ENCODE peak calls at places on chromosomes 7 and 10, in six cellular contexts. N, C, Y, G, D and T are unnamed samples.

GRCh38 chr7:74134117-74134539 is 40.0 kb upstream of the EIF4H start:
- DNase-seq in C (no peak), Y (no peak), N (no peak), D (no peak), G (no peak), T (no peak)

GRCh38 chr7:88669913-88670312 is 89.6 kb upstream of the ZNF804B start:
- DNase-seq in G (no peak), N (no peak), D (no peak), C (no peak), Y (no peak), T (no peak)

GRCh38 chr7:390761-391410 is 100.9 kb downstream of the FOXL3 start:
- DNase-seq in Y (no peak), D (no peak), G (no peak), N (no peak), C (no peak), T (no peak)

GRCh38 chr10:133249094-133249780 is 11.6 kb downstream of the VENTX start:
- DNase-seq in N (no peak), C (no peak), G (no peak), Y (no peak), D (no peak), T (no peak)

GRCh38 chr7:46352335-46352954 is 431.4 kb upstream of the IGFBP3 start:
- DNase-seq in N (no peak), C (peak), G (peak), D (no peak), Y (peak), T (peak)

GRCh38 chr7:129307592-129307991 is 82.8 kb downstream of the AHCYL2 start:
- DNase-seq in G (no peak), Y (no peak), C (no peak), D (no peak), N (no peak), T (no peak)

GRCh38 chr7:75971961-75972763 is 22.2 kb downstream of the TMEM120A start:
- DNase-seq in Y (no peak), D (no peak), N (no peak), C (no peak), G (no peak), T (no peak)

GRCh38 chr10:84310470-84310869 is 17.9 kb upstream of the CCSER2 start:
- DNase-seq in Y (no peak), G (no peak), N (no peak), C (no peak), D (no peak), T (no peak)

GRCh38 chr7:138720286-138720685 is 19.1 kb upstream of the SVOPL start:
- DNase-seq in C (no peak), G (no peak), N (no peak), D (no peak), Y (no peak), T (no peak)

GRCh38 chr7:16223963-16224707 is 197.2 kb downstream of the CRPPA start:
- DNase-seq in N (no peak), Y (no peak), G (no peak), D (no peak), C (no peak), T (no peak)

GRCh38 chr7:141333459-141333858 is 217.8 kb upstream of the AGK start:
- DNase-seq in C (no peak), N (peak), Y (no peak), D (peak), G (no peak), T (peak)

GRCh38 chr7:113131367-113131766 is 13.0 kb upstream of the SMIM30 start:
- DNase-seq in D (no peak), C (no peak), N (no peak), Y (no peak), G (no peak), T (no peak)

GRCh38 chr10:121880842-121881423 is 46.9 kb downstream of the ATE1 start:
- DNase-seq in C (no peak), D (no peak), N (no peak), G (no peak), Y (peak), T (no peak)

GRCh38 chr7:134533288-134533771 is 6.0 kb downstream of the AKR1B10 start:
- DNase-seq in G (no peak), Y (no peak), C (no peak), D (no peak), N (no peak), T (no peak)

GRCh38 chr7:101125989-101126650 is 784 bp upstream of the SERPINE1 start:
- DNase-seq in G (peak), N (no peak), D (no peak), C (no peak), Y (peak), T (no peak)

GRCh38 chr7:101127460-101128039 is 646 bp downstream of the SERPINE1 start:
- DNase-seq in D (no peak), G (no peak), Y (no peak), N (no peak), C (no peak), T (no peak)

GRCh38 chr7:101129603-101130117 is 2.8 kb downstream of the SERPINE1 start:
- DNase-seq in Y (no peak), C (no peak), N (no peak), G (no peak), D (no peak), T (no peak)

GRCh38 chr7:101126651-101127459 is at the start of gene SERPINE1:
- DNase-seq in D (peak), Y (peak), N (peak), C (peak), G (peak), T (peak)

GRCh38 chr7:101128040-101128834 is 1.3 kb downstream of the SERPINE1 start:
- DNase-seq in C (no peak), N (no peak), G (no peak), Y (no peak), D (no peak), T (no peak)
- TF ChIP-seq ZNF274 in C (no peak), N (no peak), G (no peak), Y (no peak), D (no peak), T (no peak)

DNA sequence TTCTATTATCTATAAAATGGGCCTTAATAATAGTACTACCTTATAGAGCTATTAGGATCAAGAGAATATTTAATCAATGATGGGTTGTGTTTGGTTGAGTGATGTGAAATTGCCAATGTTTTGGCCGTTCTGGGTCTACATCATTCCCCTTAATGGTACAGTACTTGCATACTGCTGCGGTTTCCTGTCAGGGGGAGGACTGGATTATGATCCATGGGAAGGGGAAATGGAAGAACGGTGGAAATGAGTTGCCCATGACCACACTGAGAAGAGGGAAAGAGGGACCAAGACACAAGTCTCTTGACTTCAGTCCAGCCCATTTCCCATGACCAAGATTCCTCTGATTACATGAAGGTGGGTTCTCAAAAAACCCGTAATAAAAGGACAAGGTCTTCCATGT is 999 bp upstream of the MRPS24 start:
- DNase-seq in G (no peak), Y (no peak), N (no peak), D (no peak), C (no peak), T (no peak)
- TF ChIP-seq ZNF274 in G (no peak), Y (no peak), N (no peak), D (no peak), C (no peak), T (no peak)

GRCh38 chr7:114916261-114916892 is 5.5 kb upstream of the MDFIC start:
- DNase-seq in G (peak), D (no peak), C (no peak), N (no peak), Y (no peak), T (no peak)
- TF ChIP-seq ZNF274 in G (no peak), D (no peak), C (no peak), N (no peak), Y (no peak), T (no peak)

DNA sequence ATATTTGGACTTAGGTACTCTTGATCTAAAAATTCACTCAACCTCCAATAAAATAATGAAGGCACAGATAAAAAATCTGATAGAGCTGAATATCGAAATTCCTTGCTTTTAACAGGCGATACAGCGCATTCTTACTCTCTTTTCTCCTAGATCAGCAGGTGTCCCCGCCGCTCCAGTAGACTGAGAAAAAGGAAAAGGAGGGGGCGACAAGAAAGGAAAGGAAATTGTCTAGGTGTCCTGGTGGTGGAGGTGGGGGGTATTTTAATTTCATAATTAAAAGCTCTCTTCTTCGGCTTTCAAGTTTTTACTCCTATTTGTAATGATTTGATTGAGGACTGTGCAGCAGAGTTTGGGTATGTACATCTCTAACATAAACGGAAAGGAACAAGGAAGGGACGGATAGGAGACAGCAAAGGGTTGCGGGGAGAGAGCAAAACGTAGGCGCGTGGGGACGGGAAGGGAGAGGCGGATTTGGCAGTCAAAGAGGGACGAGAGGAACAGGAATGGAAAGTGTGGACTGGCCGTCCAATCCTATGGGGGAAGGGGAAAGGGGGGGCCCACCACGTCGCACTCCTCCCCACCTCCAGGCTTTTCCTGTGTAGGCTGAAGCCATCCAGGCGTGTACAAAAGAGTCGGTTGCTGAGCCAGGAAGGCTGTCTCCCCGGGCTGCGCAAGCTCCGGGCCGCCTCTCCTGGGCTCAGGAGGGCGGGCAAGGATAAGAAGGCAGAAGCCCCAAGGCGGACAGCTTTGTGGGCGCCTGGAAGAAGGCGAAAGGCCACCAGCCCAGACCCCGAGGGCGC is 875 bp upstream of the HECTD2 start:
- DNase-seq in N (peak), G (no peak), D (no peak), Y (peak), C (no peak), T (no peak)
- TF ChIP-seq ZNF274 in N (no peak), G (no peak), D (no peak), Y (no peak), C (no peak), T (no peak)

GRCh38 chr7:41872951-41873350 is 170.1 kb upstream of the INHBA start:
- DNase-seq in C (no peak), N (no peak), Y (no peak), D (no peak), G (no peak), T (no peak)

GRCh38 chr7:41875513-41875912 is 172.6 kb upstream of the INHBA start:
- DNase-seq in D (no peak), N (no peak), C (no peak), Y (no peak), G (no peak), T (no peak)

GRCh38 chr7:41873781-41874180 is 170.9 kb upstream of the INHBA start:
- DNase-seq in G (no peak), C (no peak), Y (no peak), D (no peak), N (no peak), T (no peak)

GRCh38 chr7:41877118-41877517 is 174.2 kb upstream of the INHBA start:
- DNase-seq in D (no peak), N (no peak), Y (no peak), G (no peak), C (no peak), T (no peak)

DNA sequence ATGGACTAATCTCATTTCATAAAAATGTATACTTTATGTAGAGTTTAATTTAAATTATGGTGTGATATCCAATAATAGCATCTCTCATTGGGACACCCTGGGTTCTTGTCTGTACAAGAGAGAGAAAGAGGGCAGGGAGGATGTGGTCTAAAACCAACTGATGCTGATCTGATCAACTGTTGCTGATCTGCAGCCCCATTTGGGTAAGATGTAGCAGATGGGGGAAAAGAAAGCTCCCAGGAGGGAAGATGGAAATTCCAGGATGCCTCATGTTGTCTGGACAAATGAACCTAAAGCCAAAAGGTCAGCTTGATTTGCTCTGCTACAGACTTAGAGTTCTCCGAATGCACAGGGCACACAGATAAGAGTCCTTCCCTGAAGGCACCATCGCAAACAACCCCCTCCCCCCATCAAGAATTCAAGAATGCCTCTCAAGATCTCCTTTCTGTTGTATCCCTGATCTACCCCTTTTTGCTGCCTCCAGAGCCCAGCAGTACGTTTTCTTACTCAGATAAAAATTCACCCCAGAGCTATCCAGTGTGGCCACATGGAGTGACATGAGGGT is 171.4 kb upstream of the INHBA start:
- DNase-seq in G (no peak), C (no peak), Y (no peak), N (no peak), D (no peak), T (peak)
- TF ChIP-seq ZNF274 in G (no peak), C (no peak), Y (no peak), N (no peak), D (no peak), T (no peak)

GRCh38 chr10:78898341-78899097 is 170.2 kb upstream of the ZMIZ1 start:
- DNase-seq in N (no peak), D (peak), C (no peak), Y (no peak), G (no peak), T (no peak)

GRCh38 chr10:78899098-78899754 is 169.5 kb upstream of the ZMIZ1 start:
- DNase-seq in D (no peak), Y (no peak), C (no peak), N (no peak), G (no peak), T (no peak)

GRCh38 chr10:78900715-78901430 is 167.9 kb upstream of the ZMIZ1 start:
- DNase-seq in N (no peak), D (peak), C (no peak), Y (no peak), G (no peak), T (no peak)

GRCh38 chr10:78901694-78902093 is 167.1 kb upstream of the ZMIZ1 start:
- DNase-seq in D (no peak), Y (no peak), N (no peak), G (no peak), C (no peak), T (no peak)

GRCh38 chr10:78899996-78900714 is 168.6 kb upstream of the ZMIZ1 start:
- DNase-seq in C (no peak), N (no peak), D (peak), Y (peak), G (no peak), T (no peak)
- TF ChIP-seq ZNF274 in C (no peak), N (no peak), D (no peak), Y (no peak), G (no peak), T (no peak)

DNA sequence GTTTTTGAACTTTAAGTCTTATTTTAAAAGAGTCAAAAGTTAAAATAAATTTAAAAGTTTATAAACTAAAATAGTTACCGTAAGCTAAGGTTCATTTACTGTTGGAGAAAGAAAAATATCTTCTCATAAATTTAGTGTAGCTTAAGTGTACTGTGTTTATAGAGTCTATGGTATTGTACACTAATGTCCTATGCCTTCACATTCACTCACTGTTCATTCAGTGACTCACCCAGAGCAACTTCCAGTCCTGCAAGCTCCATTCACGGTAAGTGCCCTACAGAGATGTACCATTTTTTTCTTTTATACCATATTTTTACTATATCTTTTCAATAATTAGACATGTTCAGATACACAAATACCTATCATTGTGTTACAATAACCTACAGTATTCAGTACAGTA is 97.6 kb downstream of the PTN start:
- DNase-seq in Y (no peak), C (no peak), G (no peak), N (no peak), D (no peak), T (no peak)
- TF ChIP-seq ZNF274 in Y (no peak), C (no peak), G (no peak), N (no peak), D (no peak), T (no peak)

DNA sequence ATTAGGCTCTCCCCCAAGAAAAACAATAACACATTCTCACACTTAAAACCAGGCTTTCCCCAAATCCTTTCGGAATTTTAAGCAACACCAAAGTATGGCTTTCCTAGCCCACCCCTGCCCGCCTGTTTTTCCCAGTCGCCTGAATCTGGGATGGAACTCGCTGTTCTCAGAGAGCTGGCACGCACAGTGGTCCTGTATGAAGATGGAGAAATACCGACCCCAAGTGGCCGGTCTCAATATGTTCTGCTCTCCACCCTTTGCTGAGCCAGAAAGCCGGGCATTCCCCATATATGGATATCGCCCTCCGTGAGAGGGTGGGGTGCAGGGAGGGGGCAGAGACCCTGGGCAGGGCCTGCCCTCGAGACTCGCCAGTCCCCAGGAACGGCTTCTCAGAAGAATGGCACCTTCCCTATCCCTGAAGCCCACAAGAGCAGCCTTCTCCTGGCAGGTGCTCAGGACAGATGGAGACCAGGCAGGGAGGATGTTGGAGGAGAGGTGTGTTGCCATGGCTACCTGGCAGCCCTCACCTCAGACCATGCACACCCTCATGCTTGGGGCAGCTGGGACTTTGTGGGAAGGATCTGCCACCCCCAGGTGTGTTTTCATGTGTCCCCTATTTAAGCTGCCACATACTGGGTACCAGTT is 3.4 kb downstream of the TACR2 start:
- DNase-seq in D (peak), C (peak), N (peak), Y (peak), G (no peak), T (peak)
- TF ChIP-seq ZNF274 in D (no peak), C (no peak), N (no peak), Y (no peak), G (no peak), T (no peak)

GRCh38 chr10:74006269-74006668 is 8.4 kb downstream of the VCL start:
- DNase-seq in G (no peak), Y (no peak), N (no peak), C (no peak), D (no peak), T (no peak)

GRCh38 chr10:74011016-74011415 is 13.1 kb downstream of the VCL start:
- DNase-seq in N (no peak), D (no peak), G (no peak), C (no peak), Y (no peak), T (no peak)

GRCh38 chr10:74012480-74012879 is 14.6 kb downstream of the VCL start:
- DNase-seq in Y (no peak), G (no peak), C (no peak), D (no peak), N (no peak), T (no peak)

GRCh38 chr10:74011762-74012161 is 13.8 kb downstream of the VCL start:
- DNase-seq in C (no peak), D (no peak), N (no peak), G (no peak), Y (no peak), T (no peak)

DNA sequence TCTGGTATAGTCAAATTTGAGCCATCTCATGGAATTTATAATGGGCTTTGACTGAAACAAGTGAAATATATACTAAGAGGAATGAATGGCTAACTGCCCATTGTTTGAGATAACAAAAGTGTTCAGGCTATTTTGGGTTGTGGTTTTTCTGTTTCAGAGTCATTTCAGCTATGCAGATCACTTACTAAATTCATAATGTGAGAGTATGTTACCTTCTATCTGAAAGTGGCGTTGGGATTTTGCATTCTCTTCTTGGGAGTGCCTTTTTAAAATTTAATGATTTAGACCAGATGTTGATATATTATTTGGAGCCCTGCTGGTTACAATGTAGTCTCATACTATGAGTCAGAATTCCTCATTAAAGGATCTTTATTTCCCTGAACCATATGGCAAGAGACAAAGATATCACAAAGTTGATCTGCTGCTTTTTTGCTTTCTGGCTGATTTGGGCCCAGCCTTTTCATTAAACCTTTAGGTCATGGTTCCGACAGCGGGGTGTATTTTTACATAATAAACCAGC is 10.4 kb downstream of the VCL start:
- DNase-seq in D (no peak), Y (no peak), N (no peak), G (no peak), C (no peak), T (no peak)
- TF ChIP-seq ZNF274 in D (no peak), Y (no peak), N (no peak), G (no peak), C (no peak), T (no peak)

GRCh38 chr7:111736475-111736874 is 174.2 kb upstream of the IMMP2L start:
- DNase-seq in N (no peak), G (no peak), C (no peak), Y (no peak), D (no peak), T (no peak)

GRCh38 chr7:111734955-111735660 is 172.8 kb upstream of the IMMP2L start:
- DNase-seq in G (no peak), D (no peak), C (no peak), Y (no peak), N (no peak), T (no peak)

GRCh38 chr7:111732923-111733322 is 170.6 kb upstream of the IMMP2L start:
- DNase-seq in C (no peak), D (no peak), N (no peak), G (no peak), Y (no peak), T (no peak)

GRCh38 chr7:111730476-111731300 is 168.4 kb upstream of the IMMP2L start:
- DNase-seq in C (peak), Y (peak), N (peak), D (no peak), G (no peak), T (peak)

GRCh38 chr7:111735661-111736323 is 173.5 kb upstream of the IMMP2L start:
- DNase-seq in Y (peak), C (peak), D (peak), G (no peak), N (peak), T (peak)
- TF ChIP-seq ZNF274 in Y (no peak), C (no peak), D (no peak), G (no peak), N (no peak), T (no peak)